ENCODE peak calls at places on chromosomes 5 and 9, in four cellular contexts. One of them, this sample, is unnamed.

GRCh38 chr5:81265101-81265500 is 32.0 kb downstream of the CKMT2 start:
- DNase-seq in neural progenitor cell: no peak
- DNase-seq in MM.1S: no peak
- DNase-seq in GM12865: no peak
- DNase-seq in this sample: peak

GRCh38 chr5:135269224-135269623 is 129.8 kb downstream of the MACROH2A1 start:
- DNase-seq in neural progenitor cell: no peak
- DNase-seq in MM.1S: no peak
- DNase-seq in GM12865: no peak
- DNase-seq in this sample: no peak

GRCh38 chr5:139148306-139148705 is 49.9 kb downstream of the SIL1 start:
- DNase-seq in neural progenitor cell: no peak
- DNase-seq in GM12865: no peak
- DNase-seq in MM.1S: no peak
- DNase-seq in this sample: no peak

GRCh38 chr5:32504923-32505596 is 60.5 kb upstream of the ZFR start:
- DNase-seq in GM12865: no peak
- DNase-seq in neural progenitor cell: peak
- DNase-seq in MM.1S: peak
- DNase-seq in this sample: peak

GRCh38 chr9:98491778-98492177 is 217.0 kb downstream of the GABBR2 start:
- DNase-seq in GM12865: no peak
- DNase-seq in MM.1S: no peak
- DNase-seq in neural progenitor cell: peak
- DNase-seq in this sample: peak

GRCh38 chr9:15135167-15135792 is 171.7 kb downstream of the TTC39B start:
- DNase-seq in neural progenitor cell: peak
- DNase-seq in GM12865: peak
- DNase-seq in MM.1S: peak
- DNase-seq in this sample: no peak

GRCh38 chr5:61055434-61056006 is 106.7 kb downstream of the SMIM15 start:
- DNase-seq in MM.1S: peak
- DNase-seq in neural progenitor cell: peak
- DNase-seq in GM12865: peak
- DNase-seq in this sample: no peak

GRCh38 chr9:72485821-72486605 is 35.4 kb upstream of the TMC1 start:
- DNase-seq in neural progenitor cell: peak
- DNase-seq in MM.1S: no peak
- DNase-seq in GM12865: no peak
- DNase-seq in this sample: no peak

GRCh38 chr5:178346607-178347334 is 114.2 kb upstream of the PHYKPL start:
- DNase-seq in GM12865: no peak
- DNase-seq in neural progenitor cell: no peak
- DNase-seq in MM.1S: no peak
- DNase-seq in this sample: no peak

GRCh38 chr5:33470544-33470943 is 29.8 kb downstream of the TARS1 start:
- DNase-seq in MM.1S: no peak
- DNase-seq in GM12865: no peak
- DNase-seq in neural progenitor cell: peak
- DNase-seq in this sample: peak

GRCh38 chr5:63960646-63961045 is 1.6 kb downstream of the HTR1A start:
- DNase-seq in MM.1S: no peak
- DNase-seq in GM12865: no peak
- DNase-seq in neural progenitor cell: no peak
- DNase-seq in this sample: no peak

GRCh38 chr5:72040513-72040912 is 66.8 kb upstream of the MAP1B start:
- DNase-seq in neural progenitor cell: peak
- DNase-seq in GM12865: no peak
- DNase-seq in MM.1S: no peak
- DNase-seq in this sample: no peak

GRCh38 chr5:38994329-38994927 is 79.8 kb downstream of the RICTOR start:
- DNase-seq in MM.1S: peak
- DNase-seq in neural progenitor cell: peak
- DNase-seq in GM12865: no peak
- DNase-seq in this sample: no peak

GRCh38 chr9:115810166-115810565 is 343.4 kb upstream of the PAPPA start:
- DNase-seq in neural progenitor cell: no peak
- DNase-seq in GM12865: no peak
- DNase-seq in MM.1S: no peak
- DNase-seq in this sample: no peak

GRCh38 chr9:135500525-135501260 is at the start of gene MRPS2:
- DNase-seq in MM.1S: peak
- DNase-seq in neural progenitor cell: peak
- DNase-seq in GM12865: peak
- DNase-seq in this sample: no peak

GRCh38 chr5:177495243-177496060 is 2.0 kb downstream of the PDLIM7 start:
- DNase-seq in MM.1S: no peak
- DNase-seq in neural progenitor cell: peak
- DNase-seq in GM12865: peak
- DNase-seq in this sample: peak

GRCh38 chr5:89384391-89384790 is 501.4 kb upstream of the MEF2C start:
- DNase-seq in GM12865: no peak
- DNase-seq in neural progenitor cell: no peak
- DNase-seq in MM.1S: no peak
- DNase-seq in this sample: no peak

GRCh38 chr5:29367176-29367833 is 1826.2 kb upstream of the CDH6 start:
- DNase-seq in MM.1S: no peak
- DNase-seq in neural progenitor cell: peak
- DNase-seq in GM12865: no peak
- DNase-seq in this sample: no peak

GRCh38 chr5:110872200-110872599 is 133.4 kb downstream of the SLC25A46 start:
- DNase-seq in GM12865: no peak
- DNase-seq in MM.1S: no peak
- DNase-seq in neural progenitor cell: no peak
- DNase-seq in this sample: no peak

GRCh38 chr9:98854206-98854756 is 46.8 kb downstream of the GALNT12 start:
- DNase-seq in GM12865: no peak
- DNase-seq in neural progenitor cell: no peak
- DNase-seq in MM.1S: no peak
- DNase-seq in this sample: peak

GRCh38 chr9:18185196-18185595 is 288.8 kb upstream of the ADAMTSL1 start:
- DNase-seq in neural progenitor cell: no peak
- DNase-seq in GM12865: no peak
- DNase-seq in MM.1S: peak
- DNase-seq in this sample: no peak

GRCh38 chr5:113169720-113170119 is 193.1 kb downstream of the DCP2 start:
- DNase-seq in GM12865: no peak
- DNase-seq in MM.1S: no peak
- DNase-seq in neural progenitor cell: no peak
- DNase-seq in this sample: no peak

GRCh38 chr5:7886849-7887460 is 18.0 kb downstream of the MTRR start:
- DNase-seq in neural progenitor cell: peak
- DNase-seq in MM.1S: peak
- DNase-seq in GM12865: peak
- DNase-seq in this sample: no peak

GRCh38 chr5:59130441-59130840 is 547.6 kb downstream of the RAB3C start:
- DNase-seq in GM12865: no peak
- DNase-seq in neural progenitor cell: no peak
- DNase-seq in MM.1S: no peak
- DNase-seq in this sample: no peak

GRCh38 chr5:116763987-116764866 is 189.6 kb upstream of the SEMA6A start:
- DNase-seq in GM12865: peak
- DNase-seq in MM.1S: peak
- DNase-seq in neural progenitor cell: no peak
- DNase-seq in this sample: no peak

GRCh38 chr5:109468737-109469420 is 59.1 kb upstream of the PJA2 start:
- DNase-seq in MM.1S: peak
- DNase-seq in neural progenitor cell: peak
- DNase-seq in GM12865: peak
- DNase-seq in this sample: peak

GRCh38 chr5:139141841-139142240 is 56.3 kb downstream of the SIL1 start:
- DNase-seq in MM.1S: no peak
- DNase-seq in neural progenitor cell: no peak
- DNase-seq in GM12865: no peak
- DNase-seq in this sample: no peak

GRCh38 chr5:31237159-31237558 is 43.7 kb downstream of the CDH6 start:
- DNase-seq in MM.1S: no peak
- DNase-seq in GM12865: peak
- DNase-seq in neural progenitor cell: no peak
- DNase-seq in this sample: no peak

GRCh38 chr5:19655587-19655986 is 332.4 kb downstream of the CDH18 start:
- DNase-seq in GM12865: no peak
- DNase-seq in neural progenitor cell: no peak
- DNase-seq in MM.1S: no peak
- DNase-seq in this sample: no peak

GRCh38 chr5:178483620-178484019 is 106.6 kb downstream of the COL23A1 start:
- DNase-seq in neural progenitor cell: no peak
- DNase-seq in MM.1S: peak
- DNase-seq in GM12865: peak
- DNase-seq in this sample: no peak

GRCh38 chr9:125600194-125600593 is 106.8 kb downstream of the MAPKAP1 start:
- DNase-seq in GM12865: no peak
- DNase-seq in MM.1S: no peak
- DNase-seq in neural progenitor cell: no peak
- DNase-seq in this sample: no peak

GRCh38 chr5:115713408-115713807 is 87.6 kb upstream of the TMED7 start:
- DNase-seq in neural progenitor cell: no peak
- DNase-seq in GM12865: no peak
- DNase-seq in MM.1S: no peak
- DNase-seq in this sample: no peak

GRCh38 chr5:14742427-14743010 is 78.0 kb downstream of the OTULIN start:
- DNase-seq in neural progenitor cell: no peak
- DNase-seq in MM.1S: no peak
- DNase-seq in GM12865: no peak
- DNase-seq in this sample: no peak

GRCh38 chr5:158725223-158725825 is 374.4 kb downstream of the EBF1 start:
- DNase-seq in GM12865: no peak
- DNase-seq in neural progenitor cell: no peak
- DNase-seq in MM.1S: no peak
- DNase-seq in this sample: peak

GRCh38 chr5:158727108-158727507 is 372.6 kb downstream of the EBF1 start:
- DNase-seq in GM12865: no peak
- DNase-seq in neural progenitor cell: no peak
- DNase-seq in MM.1S: no peak
- DNase-seq in this sample: no peak

GRCh38 chr5:158732345-158732744 is 367.4 kb downstream of the EBF1 start:
- DNase-seq in neural progenitor cell: no peak
- DNase-seq in MM.1S: no peak
- DNase-seq in GM12865: no peak
- DNase-seq in this sample: no peak

GRCh38 chr5:158731014-158731413 is 368.7 kb downstream of the EBF1 start:
- DNase-seq in MM.1S: no peak
- DNase-seq in neural progenitor cell: no peak
- DNase-seq in GM12865: no peak
- DNase-seq in this sample: no peak

GRCh38 chr5:158727771-158728311 is 371.9 kb downstream of the EBF1 start:
- DNase-seq in MM.1S: no peak
- DNase-seq in neural progenitor cell: no peak
- DNase-seq in GM12865: no peak
- DNase-seq in this sample: no peak
- H3K4me3 ChIP-seq in MM.1S: no peak
- H3K4me3 ChIP-seq in neural progenitor cell: no peak
- H3K4me3 ChIP-seq in GM12865: no peak
- H3K4me3 ChIP-seq in this sample: no peak

DNA sequence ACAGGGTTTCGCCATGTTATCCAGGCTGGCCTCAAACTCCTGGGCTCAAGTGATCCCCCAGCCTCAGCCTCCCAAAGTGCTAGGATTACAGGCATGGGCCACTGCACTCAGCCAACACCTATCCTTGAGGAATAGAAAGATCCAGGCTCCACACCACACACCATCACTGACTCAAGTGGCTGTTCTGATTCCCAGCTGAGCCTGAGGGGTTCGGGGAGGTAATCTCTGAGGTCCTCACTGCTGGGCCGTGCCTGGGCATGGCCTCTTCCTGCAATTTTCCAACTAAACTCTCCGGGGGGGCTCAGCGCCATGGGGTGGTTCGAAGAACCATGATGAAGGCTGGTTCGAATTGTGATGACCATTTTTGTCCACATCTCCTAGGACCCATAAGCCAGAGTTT is 31.0 kb upstream of the IL17B start:
- DNase-seq in neural progenitor cell: no peak
- DNase-seq in GM12865: no peak
- DNase-seq in MM.1S: no peak
- DNase-seq in this sample: no peak
- H3K4me3 ChIP-seq in neural progenitor cell: no peak
- H3K4me3 ChIP-seq in GM12865: no peak
- H3K4me3 ChIP-seq in MM.1S: no peak
- H3K4me3 ChIP-seq in this sample: peak

GRCh38 chr9:70419546-70420266 is 5.2 kb upstream of the KLF9 start:
- DNase-seq in MM.1S: peak
- DNase-seq in GM12865: peak
- DNase-seq in neural progenitor cell: peak
- DNase-seq in this sample: peak

GRCh38 chr9:70421020-70421271 is 6.5 kb upstream of the KLF9 start:
- DNase-seq in MM.1S: no peak
- DNase-seq in GM12865: no peak
- DNase-seq in neural progenitor cell: no peak
- DNase-seq in this sample: no peak

GRCh38 chr9:70420267-70421019 is 6.0 kb upstream of the KLF9 start:
- DNase-seq in MM.1S: peak
- DNase-seq in neural progenitor cell: peak
- DNase-seq in GM12865: peak
- DNase-seq in this sample: no peak

GRCh38 chr9:70422371-70423043 is 8.1 kb upstream of the KLF9 start:
- DNase-seq in GM12865: no peak
- DNase-seq in neural progenitor cell: no peak
- DNase-seq in MM.1S: no peak
- DNase-seq in this sample: no peak

DNA sequence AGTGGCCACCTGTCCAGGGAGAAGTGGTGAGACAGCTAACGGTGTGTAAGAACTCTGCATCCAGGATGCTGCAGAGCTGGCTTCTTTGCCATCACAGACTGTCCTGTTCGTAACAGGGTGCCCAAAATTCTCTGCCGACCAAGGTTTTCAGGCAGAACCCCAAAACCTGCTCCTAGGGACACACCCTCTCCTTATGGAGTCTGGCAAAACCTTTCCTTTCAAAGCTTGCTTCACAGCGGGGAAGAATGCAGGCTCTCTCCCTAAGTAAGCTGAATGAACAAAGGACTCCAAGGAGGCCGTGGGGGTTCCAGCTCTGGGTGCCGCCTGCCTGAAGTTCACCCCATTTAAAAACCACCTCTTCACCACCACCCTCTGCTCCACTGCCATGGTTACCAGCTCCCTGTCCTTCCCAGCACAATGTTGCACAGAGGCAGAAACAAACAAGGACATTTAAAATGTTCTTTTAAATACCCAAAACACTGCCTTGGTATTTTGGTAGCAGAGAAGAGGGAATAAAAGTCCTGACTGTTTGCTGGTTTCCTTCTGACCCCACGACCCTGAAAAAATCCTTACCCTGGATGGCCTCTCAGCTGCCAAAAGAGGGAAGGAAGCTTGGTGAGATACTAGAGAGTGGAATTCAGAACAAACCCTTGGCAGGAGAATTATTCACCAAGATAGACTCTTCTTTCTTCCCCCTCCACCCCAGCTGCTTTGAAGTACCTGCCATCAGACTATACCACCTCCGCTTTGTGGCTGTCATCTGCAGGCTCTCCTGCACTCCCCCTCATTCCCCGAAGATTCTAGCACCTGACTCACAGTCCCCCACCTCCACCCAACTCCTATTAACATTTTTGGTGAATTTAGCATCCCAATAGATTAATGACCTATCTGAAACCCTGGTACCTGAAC is 7.1 kb upstream of the KLF9 start:
- DNase-seq in GM12865: no peak
- DNase-seq in neural progenitor cell: peak
- DNase-seq in MM.1S: no peak
- DNase-seq in this sample: no peak
- H3K4me3 ChIP-seq in GM12865: no peak
- H3K4me3 ChIP-seq in neural progenitor cell: peak
- H3K4me3 ChIP-seq in MM.1S: peak
- H3K4me3 ChIP-seq in this sample: no peak

GRCh38 chr9:113593682-113594281 is 130.3 kb downstream of the RGS3 start:
- DNase-seq in neural progenitor cell: peak
- DNase-seq in GM12865: peak
- DNase-seq in MM.1S: no peak
- DNase-seq in this sample: peak
- H3K4me3 ChIP-seq in neural progenitor cell: peak
- H3K4me3 ChIP-seq in GM12865: no peak
- H3K4me3 ChIP-seq in MM.1S: no peak
- H3K4me3 ChIP-seq in this sample: peak